ENCODE peak calls at places on chromosome 5, in seven cellular contexts. X, H, Y, O, F, P and T are unnamed samples.

GRCh38 chr5:74094779-74095108 is 468.7 kb downstream of the ARHGEF28 start:
- DNase-seq in X (no peak), H (no peak), Y (no peak), O (no peak), F (no peak), P (no peak), T (no peak)

GRCh38 chr5:154220625-154221024 is 30.1 kb downstream of the GALNT10 start:
- DNase-seq in X (no peak), H (no peak), Y (no peak), O (no peak), F (peak; percentile 76), P (peak; percentile 65), T (no peak)

GRCh38 chr5:10471672-10472071 is 30.0 kb downstream of the ROPN1L start:
- DNase-seq in X (no peak), H (no peak), Y (no peak), O (no peak), F (no peak), P (no peak), T (no peak)

GRCh38 chr5:446864-447263 is 3.9 kb downstream of the EXOC3 start:
- DNase-seq in X (peak; percentile 75), H (peak; percentile 38), Y (no peak), O (no peak), F (no peak), P (no peak), T (peak; percentile 70)

GRCh38 chr5:143233020-143233419 is 170.5 kb downstream of the NR3C1 start:
- DNase-seq in X (no peak), H (no peak), Y (no peak), O (no peak), F (no peak), P (no peak), T (no peak)

GRCh38 chr5:13946111-13946510 is 1.6 kb upstream of the DNAH5 start:
- DNase-seq in X (no peak), H (no peak), Y (no peak), O (no peak), F (no peak), P (no peak), T (no peak)

GRCh38 chr5:82387041-82387818 is 109.1 kb upstream of the RPS23 start:
- DNase-seq in X (no peak), H (no peak), Y (no peak), O (peak; percentile 54), F (peak; percentile 98), P (no peak), T (no peak)

GRCh38 chr5:142782976-142783539 is 12.9 kb downstream of the ARHGAP26 start:
- DNase-seq in X (no peak), H (no peak), Y (no peak), O (no peak), F (no peak), P (no peak), T (no peak)

GRCh38 chr5:151612689-151613427 is 21.7 kb upstream of the FAT2 start:
- DNase-seq in X (peak; percentile 72), H (no peak), Y (no peak), O (no peak), F (no peak), P (peak; percentile 51), T (no peak)

GRCh38 chr5:80414113-80414512 is 6.2 kb downstream of the ZFYVE16 start:
- DNase-seq in X (no peak), H (no peak), Y (no peak), O (no peak), F (no peak), P (no peak), T (no peak)

GRCh38 chr5:15893866-15894265 is 285.7 kb downstream of the MARCHF11 start:
- DNase-seq in X (no peak), H (no peak), Y (no peak), O (no peak), F (no peak), P (no peak), T (no peak)

GRCh38 chr5:155936520-155937406 is 390.2 kb upstream of the SGCD start:
- DNase-seq in X (no peak), H (no peak), Y (no peak), O (no peak), F (no peak), P (no peak), T (no peak)

GRCh38 chr5:76790632-76791290 is 28.1 kb upstream of the F2RL1 start:
- DNase-seq in X (no peak), H (no peak), Y (no peak), O (no peak), F (peak; percentile 100), P (peak; percentile 33), T (no peak)

GRCh38 chr5:10453564-10453963 is 11.9 kb downstream of the ROPN1L start:
- DNase-seq in X (no peak), H (no peak), Y (no peak), O (no peak), F (no peak), P (peak; percentile 93), T (no peak)

GRCh38 chr5:43041131-43041668 is 1.1 kb upstream of the ANXA2R start:
- DNase-seq in X (no peak), H (no peak), Y (peak; percentile 67), O (no peak), F (no peak), P (no peak), T (no peak)

GRCh38 chr5:140672455-140673186 is 755 bp downstream of the DND1 start:
- DNase-seq in X (no peak), H (no peak), Y (peak; percentile 64), O (no peak), F (no peak), P (no peak), T (no peak)

GRCh38 chr5:79474416-79475173 is 39.3 kb downstream of the HOMER1 start:
- DNase-seq in X (no peak), H (no peak), Y (no peak), O (no peak), F (no peak), P (no peak), T (no peak)

GRCh38 chr5:43191740-43192557 is at the start of gene NIM1K:
- DNase-seq in X (peak; percentile 82), H (peak; percentile 43), Y (peak; percentile 71), O (peak; percentile 42), F (no peak), P (peak; percentile 55), T (peak; percentile 62)

DNA sequence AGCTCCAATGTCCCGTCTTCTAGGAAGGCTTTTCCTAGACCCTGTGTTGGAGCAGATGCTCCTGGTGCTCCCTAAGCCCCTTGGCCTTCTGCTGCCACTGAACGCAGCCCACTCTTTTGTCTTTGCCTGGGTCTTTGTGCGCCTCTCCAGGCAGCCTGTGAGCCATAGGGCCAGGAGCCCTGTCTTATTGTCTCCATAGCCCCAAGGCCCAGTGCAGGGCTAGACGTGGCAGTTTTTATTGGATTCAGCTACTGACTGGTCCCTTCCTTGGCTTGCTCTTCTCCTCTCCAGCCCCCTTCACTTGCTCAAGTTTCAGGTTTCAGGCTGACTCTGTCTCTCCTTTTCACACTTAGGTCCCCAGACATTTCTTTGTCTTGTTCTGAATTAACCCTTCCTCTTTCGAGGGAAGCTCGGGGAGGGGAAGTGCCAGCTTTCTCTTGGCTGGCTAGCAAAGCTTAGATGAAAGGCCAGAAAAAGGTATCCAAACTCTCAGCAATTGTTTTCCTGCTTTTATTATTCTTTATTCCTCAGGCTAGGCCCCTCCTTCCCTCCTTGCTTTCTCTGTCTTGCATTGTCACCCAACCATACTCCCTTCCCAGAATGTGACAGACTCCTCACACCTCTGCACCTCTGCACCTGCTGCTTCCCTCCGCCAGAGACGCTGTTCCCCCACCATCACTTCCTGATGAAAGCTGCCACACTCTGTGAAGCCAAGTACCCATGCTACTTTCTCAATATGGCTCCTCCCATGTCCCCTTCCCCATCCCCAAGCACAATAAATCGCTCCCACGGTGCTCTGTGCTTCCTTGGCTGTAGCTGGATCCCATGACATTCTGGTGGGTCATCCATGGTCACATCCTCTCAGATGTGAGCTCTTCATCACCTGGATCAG is 101.6 kb upstream of the CPEB4 start:
- DNase-seq in X (peak; percentile 67), H (peak; percentile 54), Y (no peak), O (no peak), F (no peak), P (no peak), T (no peak)
- TF ChIP-seq CTCF in X (peak; percentile 62), H (peak; percentile 75), Y (no peak), O (no peak), F (no peak), P (no peak), T (no peak)

GRCh38 chr5:168085321-168086040 is 206.0 kb upstream of the WWC1 start:
- DNase-seq in X (no peak), H (no peak), Y (no peak), O (no peak), F (no peak), P (no peak), T (no peak)

GRCh38 chr5:168086736-168087135 is 204.7 kb upstream of the WWC1 start:
- DNase-seq in X (no peak), H (no peak), Y (no peak), O (no peak), F (no peak), P (no peak), T (no peak)

GRCh38 chr5:168088415-168089165 is 202.9 kb upstream of the WWC1 start:
- DNase-seq in X (no peak), H (no peak), Y (no peak), O (no peak), F (no peak), P (no peak), T (no peak)

GRCh38 chr5:168089201-168089887 is 202.1 kb upstream of the WWC1 start:
- DNase-seq in X (no peak), H (no peak), Y (no peak), O (no peak), F (no peak), P (no peak), T (no peak)

GRCh38 chr5:168086104-168086610 is 205.3 kb upstream of the WWC1 start:
- DNase-seq in X (no peak), H (no peak), Y (no peak), O (no peak), F (no peak), P (no peak), T (no peak)
- TF ChIP-seq CTCF in X (no peak), H (no peak), Y (no peak), O (no peak), F (no peak), P (no peak), T (no peak)

GRCh38 chr5:51347157-51347556 is 36.1 kb upstream of the ISL1 start:
- DNase-seq in X (no peak), H (no peak), Y (no peak), O (no peak), F (no peak), P (no peak), T (no peak)

GRCh38 chr5:51345106-51345505 is 38.1 kb upstream of the ISL1 start:
- DNase-seq in X (no peak), H (no peak), Y (no peak), O (no peak), F (no peak), P (peak; percentile 46), T (no peak)

GRCh38 chr5:51347704-51348103 is 35.5 kb upstream of the ISL1 start:
- DNase-seq in X (no peak), H (no peak), Y (no peak), O (no peak), F (no peak), P (no peak), T (no peak)
- TF ChIP-seq CTCF in X (no peak), H (no peak), Y (no peak), O (no peak), F (no peak), P (peak; percentile 35), T (peak; percentile 35)

DNA sequence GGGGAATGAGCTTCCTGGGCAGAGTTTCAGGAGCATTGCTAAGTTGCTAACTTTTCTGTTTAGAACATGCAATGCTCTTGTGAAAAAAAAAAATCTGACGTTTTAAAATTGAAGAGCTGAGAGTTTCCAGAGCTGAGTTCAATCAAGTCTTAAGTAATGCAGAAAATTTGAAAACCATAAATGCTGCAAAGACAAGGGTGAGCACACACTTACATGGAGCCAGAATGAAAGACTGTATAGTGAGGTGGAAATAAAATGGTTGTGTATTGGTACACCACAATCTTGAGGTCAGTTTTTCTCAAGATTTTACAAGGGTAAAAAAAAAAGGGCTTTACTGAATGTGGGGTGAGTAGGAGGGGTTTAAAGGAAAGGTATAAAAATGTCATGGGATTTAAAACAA is 166.0 kb downstream of the GABRB2 start:
- DNase-seq in X (no peak), H (no peak), Y (no peak), O (no peak), F (no peak), P (no peak), T (no peak)
- TF ChIP-seq CTCF in X (no peak), H (no peak), Y (no peak), O (no peak), F (no peak), P (no peak), T (no peak)